ENCODE peak calls at places on chromosomes 2 and 18, in four cellular contexts. H is astrocyte, R is osteoblast, W is OCI-LY7. T is an unnamed sample.

GRCh38 chr2:167114018-167114417 is 225.7 kb downstream of the XIRP2 start:
- DNase-seq in H (peak; percentile 10), W (no peak), R (no peak), T (no peak)

GRCh38 chr2:17104454-17104853 is 413.8 kb downstream of the RAD51AP2 start:
- DNase-seq in R (peak; percentile 31), W (no peak), H (peak; percentile 80), T (no peak)

GRCh38 chr18:29160123-29160522 is 983.2 kb upstream of the CDH2 start:
- DNase-seq in R (no peak), W (no peak), H (no peak), T (no peak)

GRCh38 chr18:74289137-74289536 is 2.6 kb downstream of the CYB5A start:
- DNase-seq in W (no peak), H (no peak), R (peak; percentile 79), T (no peak)

GRCh38 chr2:98702896-98703620 is 27.9 kb downstream of the MGAT4A start:
- DNase-seq in W (no peak), H (no peak), R (peak; percentile 77), T (no peak)

GRCh38 chr2:237726401-237726830 is 72.2 kb upstream of the RBM44 start:
- DNase-seq in W (no peak), R (peak; percentile 72), H (peak; percentile 83), T (no peak)

GRCh38 chr2:794554-795244 is 117.5 kb upstream of the TMEM18 start:
- DNase-seq in H (no peak), W (no peak), R (peak; percentile 60), T (no peak)

GRCh38 chr18:68916734-68917133 is 118.9 kb downstream of the CCDC102B start:
- DNase-seq in R (peak; percentile 15), H (no peak), W (no peak), T (no peak)

GRCh38 chr2:43142921-43143438 is 83.4 kb downstream of the ZFP36L2 start:
- DNase-seq in W (peak; percentile 57), H (no peak), R (peak; percentile 58), T (no peak)

GRCh38 chr2:31297751-31298150 is 63.8 kb downstream of the EHD3 start:
- DNase-seq in R (no peak), H (no peak), W (peak; percentile 29), T (no peak)

GRCh38 chr2:160389875-160390274 is 103.7 kb downstream of the RBMS1 start:
- DNase-seq in R (no peak), H (peak; percentile 56), W (no peak), T (no peak)

GRCh38 chr2:35298493-35298892 is 1057.1 kb upstream of the CRIM1 start:
- DNase-seq in R (peak; percentile 35), W (no peak), H (peak; percentile 90), T (no peak)

GRCh38 chr2:169258045-169258601 is 104.2 kb downstream of the LRP2 start:
- DNase-seq in W (no peak), R (no peak), H (no peak), T (no peak)

GRCh38 chr18:62388855-62389760 is 64.0 kb downstream of the TNFRSF11A start:
- DNase-seq in W (no peak), H (no peak), R (peak; percentile 66), T (no peak)

GRCh38 chr2:228581731-228582130 is 400.2 kb upstream of the SPHKAP start:
- DNase-seq in H (no peak), W (no peak), R (no peak), T (no peak)

GRCh38 chr18:62954341-62954740 is 239.0 kb downstream of the PHLPP1 start:
- DNase-seq in H (peak; percentile 70), R (no peak), W (no peak), T (no peak)

GRCh38 chr2:127906206-127906926 is 20.6 kb upstream of the AMMECR1L start:
- DNase-seq in H (no peak), R (no peak), W (no peak), T (no peak)

GRCh38 chr18:78595924-78596573 is 383.6 kb upstream of the SALL3 start:
- DNase-seq in H (no peak), R (no peak), W (no peak), T (no peak)

GRCh38 chr2:219596954-219597551 is 604 bp upstream of the STK11IP start:
- DNase-seq in H (no peak), R (no peak), W (no peak), T (no peak)

GRCh38 chr2:70692256-70692655 is 75.7 kb downstream of the ADD2 start:
- DNase-seq in H (no peak), R (no peak), W (no peak), T (no peak)

GRCh38 chr2:78780321-78780720 is 245.2 kb upstream of the REG3G start:
- DNase-seq in R (no peak), H (no peak), W (no peak), T (no peak)

DNA sequence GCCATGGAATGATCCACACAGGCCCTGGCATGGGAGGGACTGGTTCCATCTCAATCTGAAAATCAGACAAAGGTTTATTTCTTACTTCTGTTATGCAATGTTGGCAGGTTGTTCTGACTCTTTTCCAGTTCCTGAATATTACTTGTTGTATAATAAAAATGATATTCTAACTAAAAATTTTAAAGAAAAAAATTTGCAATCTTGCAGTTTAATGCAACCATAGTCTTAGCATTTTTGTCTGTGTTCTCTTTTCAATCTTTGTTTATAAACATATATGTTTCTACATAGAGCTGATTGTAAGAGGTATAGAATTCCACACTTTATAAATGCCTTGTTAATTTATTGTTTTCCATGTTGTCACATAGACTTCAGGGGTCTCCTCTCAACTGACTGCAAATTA is 143.4 kb downstream of the RPIA start:
- DNase-seq in H (no peak), W (peak; percentile 59), R (no peak), T (no peak)
- H3K4me1 ChIP-seq in H (no peaks in the 10 kb centered on the region), W (peaks cover 98% of the 10 kb centered on the region), R (no peaks in the 10 kb centered on the region), T (no peaks in the 10 kb centered on the region)

GRCh38 chr18:48767090-48767670 is 183.6 kb downstream of the SMAD7 start:
- DNase-seq in W (no peak), R (peak; percentile 84), H (no peak), T (no peak)
- H3K4me1 ChIP-seq in W (no peaks in the 10 kb centered on the region), R (no peaks in the 10 kb centered on the region), H (no peaks in the 10 kb centered on the region), T (no peaks in the 10 kb centered on the region)

DNA sequence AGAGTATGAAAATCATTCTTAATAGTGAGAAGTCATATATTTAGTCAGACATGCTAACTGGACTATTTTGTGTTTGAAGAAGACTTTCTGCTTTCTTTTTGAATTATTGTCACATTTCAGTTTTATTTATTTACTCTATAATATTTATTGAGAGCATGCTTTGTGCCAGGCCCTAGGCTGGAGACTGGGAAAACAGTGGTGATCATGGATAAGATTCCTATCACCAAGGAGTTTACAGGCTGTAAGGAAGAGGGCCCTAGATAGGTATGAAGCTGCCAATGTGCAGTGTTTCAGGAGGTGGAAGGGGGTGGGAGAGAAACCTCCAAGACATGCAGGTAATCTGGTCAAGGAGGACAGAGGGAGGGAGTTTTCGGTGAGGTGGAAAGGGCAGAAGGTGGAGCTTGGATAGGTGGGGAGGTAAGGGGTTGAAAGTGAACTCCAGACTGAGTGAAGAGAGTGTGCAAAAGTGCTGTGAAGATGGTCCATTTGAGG is 207.5 kb downstream of the ARHGAP15 start:
- DNase-seq in W (no peak), H (no peak), R (no peak), T (no peak)
- H3K4me1 ChIP-seq in W (no peaks in the 10 kb centered on the region), H (no peaks in the 10 kb centered on the region), R (no peaks in the 10 kb centered on the region), T (no peaks in the 10 kb centered on the region)

GRCh38 chr2:63729831-63730230 is 111.9 kb upstream of the UGP2 start:
- DNase-seq in W (no peak), R (no peak), H (no peak), T (no peak)
- H3K4me1 ChIP-seq in W (no peaks in the 10 kb centered on the region), R (peaks cover 2% of the 10 kb centered on the region), H (no peaks in the 10 kb centered on the region), T (no peaks in the 10 kb centered on the region)

DNA sequence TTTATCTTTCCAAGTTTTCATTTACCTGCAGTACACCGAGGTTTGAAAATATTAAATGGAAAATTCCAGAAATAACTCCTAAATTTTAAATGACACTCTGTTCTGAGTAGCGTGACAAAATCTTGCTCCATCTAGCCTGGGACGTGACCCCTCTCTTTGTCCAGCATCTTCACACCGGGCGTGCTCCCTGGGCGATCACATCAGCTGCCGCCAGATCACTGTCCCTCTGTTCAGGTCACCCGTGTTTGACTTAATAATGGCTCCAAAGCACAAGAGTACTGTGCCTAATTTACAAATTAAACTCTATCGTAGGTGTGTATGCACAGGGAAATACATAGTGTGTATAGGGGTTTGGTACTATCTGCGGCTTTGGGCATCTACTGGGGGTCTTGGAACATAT is 6.1 kb upstream of the TMEM185B start:
- DNase-seq in W (no peak), H (no peak), R (no peak), T (no peak)
- H3K4me1 ChIP-seq in W (peaks cover 57% of the 10 kb centered on the region), H (no peaks in the 10 kb centered on the region), R (peaks cover 6% of the 10 kb centered on the region), T (no peaks in the 10 kb centered on the region)

DNA sequence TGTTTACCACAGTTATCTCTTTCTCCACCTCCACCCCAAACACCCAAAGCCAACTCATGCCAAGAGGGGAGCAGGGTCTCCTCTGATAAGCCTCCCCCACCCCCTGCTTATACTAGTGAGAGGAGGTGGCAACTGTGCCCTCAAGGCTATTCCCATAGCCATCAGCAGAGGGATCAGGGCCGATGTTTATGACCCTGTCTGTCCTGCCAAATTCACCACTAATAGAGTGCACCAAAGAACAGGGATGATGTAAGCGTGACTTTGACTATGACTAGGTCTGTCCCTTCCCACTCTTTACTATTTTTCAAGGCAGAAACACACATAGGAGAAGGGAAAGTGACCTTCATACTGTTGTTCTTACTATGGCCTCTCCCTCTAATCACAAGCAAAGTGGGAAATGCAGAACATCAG is 74.6 kb downstream of the CLHC1 start:
- DNase-seq in W (no peak), R (peak; percentile 91), H (no peak), T (no peak)
- H3K4me1 ChIP-seq in W (peaks cover 38% of the 10 kb centered on the region), R (peaks cover 60% of the 10 kb centered on the region), H (peaks cover 48% of the 10 kb centered on the region), T (peaks cover 16% of the 10 kb centered on the region)

GRCh38 chr2:7003895-7004294 is 86.7 kb downstream of the RNF144A start:
- DNase-seq in R (no peak), W (no peak), H (no peak), T (no peak)
- H3K4me1 ChIP-seq in R (peaks cover 8% of the 10 kb centered on the region), W (peaks cover 9% of the 10 kb centered on the region), H (peaks cover 17% of the 10 kb centered on the region), T (no peaks in the 10 kb centered on the region)

DNA sequence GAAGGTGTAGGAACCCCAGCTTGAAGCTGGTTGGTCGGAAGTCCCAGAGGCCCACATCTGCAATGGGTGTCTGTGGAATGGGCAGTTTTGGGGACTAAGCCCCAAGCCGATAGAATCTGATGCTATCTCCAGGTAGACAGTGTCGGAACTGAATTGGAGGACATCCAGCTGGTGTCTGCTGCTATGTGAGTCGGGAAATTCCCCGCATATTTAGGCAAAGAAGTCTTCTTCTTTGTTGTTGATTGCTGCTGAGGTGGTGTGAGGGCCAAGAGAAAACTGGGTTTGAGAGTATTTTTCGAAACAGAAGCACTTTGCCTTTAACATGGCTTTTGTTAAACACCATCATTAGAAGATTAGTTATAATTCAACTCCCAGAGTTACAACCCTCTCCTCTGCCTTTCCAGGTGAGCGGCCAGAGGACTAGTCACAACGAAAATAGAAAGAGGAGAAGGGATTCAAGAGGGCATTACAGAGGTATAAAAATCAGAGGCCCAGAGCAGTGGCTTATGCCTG is 49.4 kb upstream of the ACTR3 start:
- DNase-seq in W (no peak), H (no peak), R (no peak), T (no peak)
- H3K4me1 ChIP-seq in W (peaks cover 5% of the 10 kb centered on the region), H (no peaks in the 10 kb centered on the region), R (peaks cover 4% of the 10 kb centered on the region), T (no peaks in the 10 kb centered on the region)

GRCh38 chr2:64837116-64837704 is 152.0 kb upstream of the SLC1A4 start:
- DNase-seq in R (peak; percentile 83), W (no peak), H (peak; percentile 62), T (no peak)

GRCh38 chr2:64839844-64840243 is 149.4 kb upstream of the SLC1A4 start:
- DNase-seq in H (no peak), W (peak; percentile 91), R (no peak), T (no peak)

GRCh38 chr2:64836566-64836965 is 152.6 kb upstream of the SLC1A4 start:
- DNase-seq in H (no peak), R (no peak), W (no peak), T (no peak)

GRCh38 chr2:64838817-64839216 is 150.4 kb upstream of the SLC1A4 start:
- DNase-seq in W (no peak), H (peak; percentile 93), R (peak; percentile 92), T (no peak)

GRCh38 chr2:64837925-64838641 is 151.1 kb upstream of the SLC1A4 start:
- DNase-seq in W (peak; percentile 46), H (peak; percentile 60), R (peak; percentile 38), T (peak; percentile 25)
- H3K4me1 ChIP-seq in W (peaks cover 45% of the 10 kb centered on the region), H (peaks cover 23% of the 10 kb centered on the region), R (peaks cover 55% of the 10 kb centered on the region), T (no peaks in the 10 kb centered on the region)